ENCODE peak calls at places on chromosomes 4 and X, in ten cellular contexts. A is HT-29; Q is NCI-H460; B is mucosa of descending colon; K is activated CD4-positive, alpha-beta T cell treated with anti-CD3 and anti-CD28 coated beads, Interleukin-2, amount 50 U/mL, for 24 hours; G is stimulated activated CD4-positive, alpha-beta T cell treated with anti-CD3 and anti-CD28 coated beads, Interleukin-1b, Interleukin-23, amount 100 ng/mL, for 1 hour; Z is Ammon's horn; N is cardiac fibroblast; I is CD4-positive, alpha-beta memory T cell; O is fibroblast of pulmonary artery. E is an unnamed sample.
A peak's percentile ranks its signal among the peaks of the same experiment; 100 is the strongest.

GRCh38 chr4:24471623-24472510 is 112.5 kb downstream of the DHX15 start:
- DNase-seq in N (peak; percentile 13), A (no peak), K (no peak), B (peak; percentile 12), I (no peak), G (no peak), Q (no peak), O (no peak), Z (peak; percentile 5), E (peak; percentile 8)

GRCh38 chr4:132180020-132180427 is 969.1 kb upstream of the PCDH10 start:
- DNase-seq in I (no peak), B (no peak), A (no peak), O (peak; percentile 64), K (no peak), Q (no peak), G (no peak), Z (no peak), N (peak; percentile 80), E (no peak)

GRCh38 chrX:40476958-40477357 is 103.8 kb upstream of the ATP6AP2 start:
- DNase-seq in O (no peak), A (no peak), G (no peak), Q (no peak), B (no peak), K (no peak), Z (no peak), I (no peak), N (no peak), E (no peak)

GRCh38 chr4:7932333-7932732 is 7.3 kb downstream of the AFAP1 start:
- DNase-seq in G (no peak), A (no peak), N (no peak), O (no peak), B (no peak), K (no peak), Q (no peak), I (no peak), Z (no peak), E (no peak)

GRCh38 chrX:85851418-85851817 is 195.9 kb downstream of the CHM start:
- DNase-seq in N (peak; percentile 11), G (no peak), B (peak; percentile 50), Z (peak; percentile 1), O (peak; percentile 8), K (no peak), I (no peak), Q (peak; percentile 22), A (peak; percentile 54), E (peak; percentile 52)

GRCh38 chr4:101669138-101669831 is 121.2 kb upstream of the BANK1 start:
- DNase-seq in O (no peak), Q (no peak), N (no peak), G (no peak), B (no peak), K (no peak), I (no peak), A (no peak), Z (no peak), E (no peak)

GRCh38 chrX:100447563-100448397 is 37.7 kb upstream of the PCDH19 start:
- DNase-seq in Q (peak; percentile 43), G (no peak), I (no peak), N (peak; percentile 26), O (peak; percentile 36), B (peak; percentile 38), A (peak; percentile 54), K (no peak), Z (peak; percentile 13), E (peak; percentile 52)

GRCh38 chr4:185969657-185970056 is 99.3 kb upstream of the TLR3 start:
- DNase-seq in G (no peak), O (no peak), A (no peak), I (no peak), K (no peak), Z (no peak), N (no peak), B (no peak), Q (no peak), E (no peak)

GRCh38 chrX:15563056-15563455 is 37.7 kb downstream of the ACE2 start:
- DNase-seq in K (no peak), Z (no peak), O (no peak), N (no peak), A (no peak), B (peak; percentile 49), Q (no peak), G (no peak), I (no peak), E (no peak)

GRCh38 chr4:150580244-150580643 is 1.7 kb upstream of the MAB21L2 start:
- DNase-seq in Q (no peak), N (no peak), G (no peak), K (no peak), A (no peak), B (no peak), I (no peak), O (no peak), Z (no peak), E (no peak)

GRCh38 chr4:86235549-86235948 is 124.3 kb downstream of the MAPK10 start:
- DNase-seq in K (no peak), A (no peak), Z (no peak), Q (no peak), I (no peak), B (no peak), N (no peak), G (no peak), O (no peak), E (no peak)